ENCODE peak calls at places on chromosomes 13 and 19, in ten cellular contexts. One of them, this sample, is unnamed.

GRCh38 chr13:41658057-41658642 is 200.8 kb downstream of the RGCC start:
- DNase-seq in heart right ventricle: no peak
- DNase-seq in suprapubic skin: no peak
- DNase-seq in uterus: no peak
- DNase-seq in substantia nigra: no peak
- DNase-seq in effector memory CD4-positive, alpha-beta T cell: no peak
- DNase-seq in naive thymus-derived CD4-positive, alpha-beta T cell: no peak
- DNase-seq in Peyer's patch: no peak
- DNase-seq in tibial nerve: no peak
- DNase-seq in cardiac muscle cell: no peak
- DNase-seq in this sample: no peak

GRCh38 chr19:4730740-4731171 is 7.1 kb upstream of the DPP9 start:
- DNase-seq in cardiac muscle cell: no peak
- DNase-seq in substantia nigra: no peak
- DNase-seq in naive thymus-derived CD4-positive, alpha-beta T cell: peak
- DNase-seq in suprapubic skin: no peak
- DNase-seq in Peyer's patch: peak
- DNase-seq in heart right ventricle: no peak
- DNase-seq in uterus: no peak
- DNase-seq in effector memory CD4-positive, alpha-beta T cell: peak
- DNase-seq in tibial nerve: no peak
- DNase-seq in this sample: no peak

GRCh38 chr19:33734913-33735312 is 61.8 kb upstream of the KCTD15 start:
- DNase-seq in cardiac muscle cell: no peak
- DNase-seq in naive thymus-derived CD4-positive, alpha-beta T cell: no peak
- DNase-seq in suprapubic skin: no peak
- DNase-seq in effector memory CD4-positive, alpha-beta T cell: no peak
- DNase-seq in tibial nerve: no peak
- DNase-seq in uterus: no peak
- DNase-seq in Peyer's patch: peak
- DNase-seq in substantia nigra: peak
- DNase-seq in heart right ventricle: peak
- DNase-seq in this sample: peak

GRCh38 chr19:32599736-32600157 is 18.8 kb downstream of the PDCD5 start:
- DNase-seq in substantia nigra: no peak
- DNase-seq in Peyer's patch: no peak
- DNase-seq in naive thymus-derived CD4-positive, alpha-beta T cell: peak
- DNase-seq in uterus: no peak
- DNase-seq in cardiac muscle cell: peak
- DNase-seq in suprapubic skin: no peak
- DNase-seq in tibial nerve: no peak
- DNase-seq in effector memory CD4-positive, alpha-beta T cell: no peak
- DNase-seq in heart right ventricle: peak
- DNase-seq in this sample: no peak

GRCh38 chr19:11444059-11444458 is 8.6 kb downstream of the PRKCSH start:
- DNase-seq in heart right ventricle: no peak
- DNase-seq in cardiac muscle cell: no peak
- DNase-seq in tibial nerve: no peak
- DNase-seq in naive thymus-derived CD4-positive, alpha-beta T cell: no peak
- DNase-seq in substantia nigra: no peak
- DNase-seq in suprapubic skin: no peak
- DNase-seq in uterus: no peak
- DNase-seq in Peyer's patch: no peak
- DNase-seq in effector memory CD4-positive, alpha-beta T cell: no peak
- DNase-seq in this sample: no peak

GRCh38 chr19:34534206-34534605 is 52.6 kb downstream of the WTIP start:
- DNase-seq in substantia nigra: no peak
- DNase-seq in Peyer's patch: no peak
- DNase-seq in tibial nerve: no peak
- DNase-seq in effector memory CD4-positive, alpha-beta T cell: no peak
- DNase-seq in uterus: no peak
- DNase-seq in naive thymus-derived CD4-positive, alpha-beta T cell: no peak
- DNase-seq in heart right ventricle: no peak
- DNase-seq in cardiac muscle cell: no peak
- DNase-seq in suprapubic skin: no peak
- DNase-seq in this sample: no peak

GRCh38 chr13:102395174-102395573 is 6.7 kb downstream of the FGF14 start:
- DNase-seq in tibial nerve: no peak
- DNase-seq in cardiac muscle cell: no peak
- DNase-seq in naive thymus-derived CD4-positive, alpha-beta T cell: no peak
- DNase-seq in effector memory CD4-positive, alpha-beta T cell: no peak
- DNase-seq in Peyer's patch: no peak
- DNase-seq in uterus: no peak
- DNase-seq in suprapubic skin: no peak
- DNase-seq in substantia nigra: no peak
- DNase-seq in heart right ventricle: no peak
- DNase-seq in this sample: no peak

GRCh38 chr19:8459520-8460260 is 14.9 kb downstream of the HNRNPM start:
- DNase-seq in tibial nerve: no peak
- DNase-seq in Peyer's patch: no peak
- DNase-seq in effector memory CD4-positive, alpha-beta T cell: no peak
- DNase-seq in suprapubic skin: no peak
- DNase-seq in heart right ventricle: no peak
- DNase-seq in substantia nigra: no peak
- DNase-seq in naive thymus-derived CD4-positive, alpha-beta T cell: no peak
- DNase-seq in uterus: no peak
- DNase-seq in cardiac muscle cell: no peak
- DNase-seq in this sample: no peak

GRCh38 chr13:32642858-32643257 is 56.6 kb downstream of the PDS5B start:
- DNase-seq in suprapubic skin: no peak
- DNase-seq in uterus: no peak
- DNase-seq in substantia nigra: no peak
- DNase-seq in cardiac muscle cell: no peak
- DNase-seq in heart right ventricle: no peak
- DNase-seq in effector memory CD4-positive, alpha-beta T cell: no peak
- DNase-seq in tibial nerve: no peak
- DNase-seq in naive thymus-derived CD4-positive, alpha-beta T cell: no peak
- DNase-seq in Peyer's patch: no peak
- DNase-seq in this sample: no peak

GRCh38 chr19:52992109-52993004 is 21.4 kb upstream of the ERVV-1 start:
- DNase-seq in effector memory CD4-positive, alpha-beta T cell: no peak
- DNase-seq in substantia nigra: no peak
- DNase-seq in heart right ventricle: peak
- DNase-seq in tibial nerve: no peak
- DNase-seq in Peyer's patch: no peak
- DNase-seq in suprapubic skin: no peak
- DNase-seq in uterus: peak
- DNase-seq in cardiac muscle cell: peak
- DNase-seq in naive thymus-derived CD4-positive, alpha-beta T cell: no peak
- DNase-seq in this sample: peak

GRCh38 chr13:80814541-80814940 is 473.6 kb upstream of the SPRY2 start:
- DNase-seq in Peyer's patch: no peak
- DNase-seq in substantia nigra: no peak
- DNase-seq in heart right ventricle: no peak
- DNase-seq in cardiac muscle cell: no peak
- DNase-seq in uterus: no peak
- DNase-seq in effector memory CD4-positive, alpha-beta T cell: no peak
- DNase-seq in naive thymus-derived CD4-positive, alpha-beta T cell: no peak
- DNase-seq in tibial nerve: no peak
- DNase-seq in suprapubic skin: no peak
- DNase-seq in this sample: no peak

GRCh38 chr13:26230703-26231102 is 8.6 kb upstream of the RNF6 start:
- DNase-seq in heart right ventricle: no peak
- DNase-seq in effector memory CD4-positive, alpha-beta T cell: no peak
- DNase-seq in substantia nigra: no peak
- DNase-seq in naive thymus-derived CD4-positive, alpha-beta T cell: no peak
- DNase-seq in uterus: no peak
- DNase-seq in tibial nerve: no peak
- DNase-seq in Peyer's patch: no peak
- DNase-seq in suprapubic skin: no peak
- DNase-seq in cardiac muscle cell: peak
- DNase-seq in this sample: no peak

GRCh38 chr13:26229080-26229615 is 7.0 kb upstream of the RNF6 start:
- DNase-seq in cardiac muscle cell: no peak
- DNase-seq in Peyer's patch: no peak
- DNase-seq in naive thymus-derived CD4-positive, alpha-beta T cell: no peak
- DNase-seq in heart right ventricle: no peak
- DNase-seq in uterus: no peak
- DNase-seq in tibial nerve: no peak
- DNase-seq in suprapubic skin: no peak
- DNase-seq in effector memory CD4-positive, alpha-beta T cell: no peak
- DNase-seq in substantia nigra: no peak
- DNase-seq in this sample: no peak

GRCh38 chr13:26226209-26226608 is 4.1 kb upstream of the RNF6 start:
- DNase-seq in Peyer's patch: no peak
- DNase-seq in cardiac muscle cell: no peak
- DNase-seq in substantia nigra: no peak
- DNase-seq in uterus: no peak
- DNase-seq in heart right ventricle: no peak
- DNase-seq in naive thymus-derived CD4-positive, alpha-beta T cell: no peak
- DNase-seq in tibial nerve: no peak
- DNase-seq in effector memory CD4-positive, alpha-beta T cell: no peak
- DNase-seq in suprapubic skin: no peak
- DNase-seq in this sample: no peak

GRCh38 chr13:26228080-26228479 is 6.0 kb upstream of the RNF6 start:
- DNase-seq in effector memory CD4-positive, alpha-beta T cell: no peak
- DNase-seq in naive thymus-derived CD4-positive, alpha-beta T cell: no peak
- DNase-seq in substantia nigra: no peak
- DNase-seq in Peyer's patch: no peak
- DNase-seq in heart right ventricle: no peak
- DNase-seq in cardiac muscle cell: no peak
- DNase-seq in suprapubic skin: no peak
- DNase-seq in tibial nerve: no peak
- DNase-seq in uterus: no peak
- DNase-seq in this sample: no peak

DNA sequence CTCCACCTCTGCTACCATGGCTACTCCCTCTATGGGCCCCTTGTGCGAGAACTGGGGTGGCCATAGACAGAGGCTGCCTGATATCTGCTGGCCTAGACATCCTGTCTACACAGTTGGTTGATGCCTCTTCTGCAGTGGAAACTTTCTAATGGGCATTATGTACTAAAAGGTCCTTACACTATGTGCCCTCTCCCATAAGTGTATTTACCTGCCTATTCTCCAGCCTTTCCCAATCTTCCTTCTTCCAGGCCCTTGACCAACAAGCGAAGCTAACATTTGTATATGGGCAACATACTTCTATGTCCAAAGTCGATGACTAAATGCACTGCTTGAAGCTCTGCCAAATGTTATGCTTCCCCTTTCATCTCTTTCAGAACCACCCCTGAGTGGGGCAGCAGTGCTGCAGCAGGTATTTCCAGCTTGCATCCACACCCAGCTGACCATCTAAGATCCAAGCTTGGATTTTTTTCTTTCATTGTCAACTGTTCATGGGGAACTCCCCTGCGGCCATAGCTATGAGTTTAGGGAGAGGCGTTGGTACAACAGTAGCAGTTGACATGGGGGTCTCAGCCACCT is 5.4 kb upstream of the RNF6 start:
- DNase-seq in cardiac muscle cell: no peak
- DNase-seq in suprapubic skin: no peak
- DNase-seq in substantia nigra: no peak
- DNase-seq in uterus: no peak
- DNase-seq in naive thymus-derived CD4-positive, alpha-beta T cell: no peak
- DNase-seq in heart right ventricle: no peak
- DNase-seq in Peyer's patch: no peak
- DNase-seq in effector memory CD4-positive, alpha-beta T cell: no peak
- DNase-seq in tibial nerve: no peak
- DNase-seq in this sample: no peak
- H3K27ac ChIP-seq in cardiac muscle cell: no peak
- H3K27ac ChIP-seq in suprapubic skin: no peak
- H3K27ac ChIP-seq in substantia nigra: no peak
- H3K27ac ChIP-seq in uterus: no peak
- H3K27ac ChIP-seq in naive thymus-derived CD4-positive, alpha-beta T cell: no peak
- H3K27ac ChIP-seq in heart right ventricle: no peak
- H3K27ac ChIP-seq in Peyer's patch: no peak
- H3K27ac ChIP-seq in effector memory CD4-positive, alpha-beta T cell: no peak
- H3K27ac ChIP-seq in tibial nerve: no peak
- H3K27ac ChIP-seq in this sample: no peak

DNA sequence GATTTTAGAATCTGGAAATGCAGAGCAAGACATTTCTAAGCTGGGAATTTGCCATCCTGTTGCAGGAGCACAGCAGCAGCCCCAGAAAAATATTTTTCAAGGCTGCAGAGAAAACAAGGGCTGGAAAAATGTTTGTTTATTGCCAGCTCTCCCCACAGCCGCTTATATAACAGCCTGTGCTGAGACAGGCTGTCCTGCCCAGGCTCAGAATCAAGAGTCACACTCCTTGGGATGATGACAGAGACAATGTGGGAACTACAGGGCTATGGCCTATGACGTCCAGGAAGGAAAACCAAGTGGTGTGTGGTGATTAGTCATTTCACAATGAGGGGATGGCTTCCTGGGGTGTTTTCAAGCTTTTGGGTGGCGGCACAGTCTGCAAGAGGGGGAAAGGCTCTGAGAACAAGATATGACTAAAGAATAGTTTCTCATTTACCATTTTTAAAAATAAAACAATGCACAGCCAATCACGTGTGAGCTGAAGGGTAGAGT is 136.3 kb upstream of the SERP2 start:
- DNase-seq in heart right ventricle: peak
- DNase-seq in suprapubic skin: peak
- DNase-seq in naive thymus-derived CD4-positive, alpha-beta T cell: no peak
- DNase-seq in cardiac muscle cell: peak
- DNase-seq in tibial nerve: peak
- DNase-seq in Peyer's patch: no peak
- DNase-seq in substantia nigra: no peak
- DNase-seq in effector memory CD4-positive, alpha-beta T cell: no peak
- DNase-seq in uterus: peak
- DNase-seq in this sample: peak
- H3K27ac ChIP-seq in heart right ventricle: peak
- H3K27ac ChIP-seq in suprapubic skin: peak
- H3K27ac ChIP-seq in naive thymus-derived CD4-positive, alpha-beta T cell: no peak
- H3K27ac ChIP-seq in cardiac muscle cell: no peak
- H3K27ac ChIP-seq in tibial nerve: peak
- H3K27ac ChIP-seq in Peyer's patch: peak
- H3K27ac ChIP-seq in substantia nigra: peak
- H3K27ac ChIP-seq in effector memory CD4-positive, alpha-beta T cell: no peak
- H3K27ac ChIP-seq in uterus: peak
- H3K27ac ChIP-seq in this sample: peak

GRCh38 chr19:19627716-19628498 is at the start of gene LPAR2:
- DNase-seq in tibial nerve: no peak
- DNase-seq in Peyer's patch: peak
- DNase-seq in suprapubic skin: no peak
- DNase-seq in heart right ventricle: no peak
- DNase-seq in effector memory CD4-positive, alpha-beta T cell: peak
- DNase-seq in uterus: no peak
- DNase-seq in substantia nigra: no peak
- DNase-seq in cardiac muscle cell: peak
- DNase-seq in naive thymus-derived CD4-positive, alpha-beta T cell: peak
- DNase-seq in this sample: no peak
- H3K27ac ChIP-seq in tibial nerve: peak
- H3K27ac ChIP-seq in Peyer's patch: peak
- H3K27ac ChIP-seq in suprapubic skin: peak
- H3K27ac ChIP-seq in heart right ventricle: no peak
- H3K27ac ChIP-seq in effector memory CD4-positive, alpha-beta T cell: peak
- H3K27ac ChIP-seq in uterus: no peak
- H3K27ac ChIP-seq in substantia nigra: no peak
- H3K27ac ChIP-seq in cardiac muscle cell: no peak
- H3K27ac ChIP-seq in naive thymus-derived CD4-positive, alpha-beta T cell: peak
- H3K27ac ChIP-seq in this sample: no peak

DNA sequence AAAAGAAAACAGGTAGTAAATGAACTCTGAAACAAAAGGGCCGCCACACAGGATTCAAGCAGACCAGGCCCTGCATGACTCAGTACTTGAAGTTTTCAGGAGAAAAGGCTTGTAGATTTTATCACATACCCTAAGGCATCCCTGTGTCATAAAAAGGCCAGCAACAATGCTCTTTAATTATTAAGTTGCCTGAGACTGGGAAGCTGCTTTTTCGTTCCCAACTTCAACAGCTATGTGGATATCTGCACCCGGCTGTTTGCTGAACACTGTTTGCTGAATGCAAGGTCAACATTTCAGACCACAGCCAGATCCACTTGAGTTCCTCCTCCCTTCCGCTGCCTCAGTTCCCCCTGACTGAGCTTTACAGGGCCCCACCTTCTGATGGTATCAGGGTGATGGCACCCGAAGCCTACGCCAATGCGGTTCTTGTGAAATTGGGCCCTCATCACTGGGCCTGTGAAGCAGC is 6.1 kb upstream of the ECH1 start:
- DNase-seq in cardiac muscle cell: no peak
- DNase-seq in Peyer's patch: no peak
- DNase-seq in substantia nigra: no peak
- DNase-seq in uterus: no peak
- DNase-seq in heart right ventricle: no peak
- DNase-seq in suprapubic skin: no peak
- DNase-seq in effector memory CD4-positive, alpha-beta T cell: no peak
- DNase-seq in tibial nerve: no peak
- DNase-seq in naive thymus-derived CD4-positive, alpha-beta T cell: no peak
- DNase-seq in this sample: no peak
- H3K27ac ChIP-seq in cardiac muscle cell: peak
- H3K27ac ChIP-seq in Peyer's patch: no peak
- H3K27ac ChIP-seq in substantia nigra: no peak
- H3K27ac ChIP-seq in uterus: no peak
- H3K27ac ChIP-seq in heart right ventricle: no peak
- H3K27ac ChIP-seq in suprapubic skin: peak
- H3K27ac ChIP-seq in effector memory CD4-positive, alpha-beta T cell: no peak
- H3K27ac ChIP-seq in tibial nerve: no peak
- H3K27ac ChIP-seq in naive thymus-derived CD4-positive, alpha-beta T cell: no peak
- H3K27ac ChIP-seq in this sample: no peak

This sample was measured in heart left ventricle.